ENCODE peak calls at places on chromosomes 5 and 9, in ten cellular contexts. M is GM20000; F is activated CD8-positive, alpha-beta memory T cell treated with anti-CD3 and anti-CD28 coated beads for 1 hour; E is ELR; U is OCI-M1; C is stimulated activated CD4-positive, alpha-beta T cell treated with anti-CD3 and anti-CD28 coated beads, Interleukin-4, amount 100 ng/mL, for 4 hours; X is activated effector memory CD4-positive, alpha-beta T cell treated with Interleukin-2 at 50 U/mL for 16 hours; T is HCT116; J is stimulated activated naive CD4-positive, alpha-beta T cell; Y is brain microvascular endothelial cell. Z is an unnamed sample.

GRCh38 chr5:131441184-131441583 is 177.3 kb downstream of the CDC42SE2 start:
- DNase-seq in M (no peak), X (no peak), E (no peak), F (no peak), T (no peak), J (no peak), U (no peak), C (no peak), Y (no peak), Z (no peak)

GRCh38 chr9:35606138-35606504 is 1.1 kb downstream of the TESK1 start:
- DNase-seq in M (no peak), U (peak; percentile 24), J (no peak), X (no peak), Y (no peak), E (peak; percentile 22), C (no peak), F (no peak), T (no peak), Z (no peak)

GRCh38 chr5:32511778-32512374 is 67.3 kb upstream of the ZFR start:
- DNase-seq in U (no peak), J (no peak), X (no peak), E (no peak), Y (no peak), F (no peak), M (no peak), T (no peak), C (no peak), Z (no peak)

GRCh38 chr5:159094745-159095144 is 5.0 kb downstream of the EBF1 start:
- DNase-seq in E (peak; percentile 66), C (peak; percentile 50), U (peak; percentile 90), T (peak; percentile 26), J (peak; percentile 26), M (peak; percentile 70), Y (peak; percentile 90), X (no peak), F (no peak), Z (peak; percentile 91)

GRCh38 chr5:109823597-109823996 is 133.9 kb downstream of the MAN2A1 start:
- DNase-seq in U (no peak), E (peak; percentile 92), Y (peak; percentile 67), F (no peak), J (no peak), T (no peak), C (no peak), M (no peak), X (no peak), Z (no peak)

GRCh38 chr9:29637448-29638196 is 2064.3 kb upstream of the C9orf72 start:
- DNase-seq in U (no peak), X (no peak), E (no peak), M (no peak), J (no peak), T (no peak), C (no peak), Y (no peak), F (no peak), Z (no peak)

GRCh38 chr5:115460476-115460875 is 84.1 kb downstream of the FEM1C start:
- DNase-seq in X (no peak), J (no peak), U (peak; percentile 58), T (peak; percentile 87), C (no peak), Y (peak; percentile 70), M (peak; percentile 27), E (peak; percentile 97), F (no peak), Z (no peak)

GRCh38 chr5:67896312-67896985 is 319.1 kb upstream of the PIK3R1 start:
- DNase-seq in M (no peak), F (no peak), C (no peak), E (no peak), X (no peak), Y (no peak), T (no peak), J (no peak), U (peak; percentile 84), Z (no peak)

GRCh38 chr9:82410306-82410705 is 421.7 kb downstream of the SPATA31D1 start:
- DNase-seq in X (no peak), E (peak; percentile 2), J (no peak), M (no peak), T (no peak), F (no peak), C (no peak), U (no peak), Y (no peak), Z (no peak)

GRCh38 chr9:130129425-130130061 is 42.7 kb upstream of the NCS1 start:
- DNase-seq in J (no peak), C (peak; percentile 43), T (no peak), X (peak; percentile 12), M (no peak), U (no peak), E (no peak), F (no peak), Y (peak; percentile 22), Z (no peak)

GRCh38 chr5:45696206-45696836 is at the start of gene HCN1:
- DNase-seq in E (no peak), J (no peak), F (no peak), C (no peak), U (peak; percentile 53), T (no peak), Y (peak; percentile 37), M (peak; percentile 60), X (no peak), Z (peak; percentile 27)

GRCh38 chr5:14809369-14810144 is 62.0 kb downstream of the ANKH start:
- DNase-seq in M (peak; percentile 81), F (peak; percentile 42), X (peak; percentile 67), C (peak; percentile 69), U (peak; percentile 21), Y (peak; percentile 95), T (peak; percentile 79), J (peak; percentile 45), E (peak; percentile 98), Z (no peak)

GRCh38 chr5:121940741-121941140 is 21.0 kb upstream of the SRFBP1 start:
- DNase-seq in E (no peak), X (no peak), Y (no peak), M (no peak), T (no peak), U (no peak), C (no peak), J (no peak), F (no peak), Z (no peak)

GRCh38 chr5:178564842-178565550 is 25.2 kb downstream of the COL23A1 start:
- DNase-seq in F (no peak), M (no peak), T (no peak), C (no peak), Y (no peak), E (no peak), U (no peak), J (no peak), X (no peak), Z (no peak)

GRCh38 chr5:24547127-24547526 is 97.7 kb downstream of the CDH10 start:
- DNase-seq in F (no peak), M (no peak), U (no peak), C (no peak), X (no peak), Y (no peak), J (no peak), T (no peak), E (no peak), Z (no peak)

GRCh38 chr9:127854169-127854833 is at the start of gene ENG:
- DNase-seq in U (no peak), Y (peak; percentile 44), F (no peak), X (no peak), T (no peak), M (no peak), J (no peak), E (peak; percentile 84), C (no peak), Z (no peak)

GRCh38 chr5:157471709-157472108 is 11.7 kb downstream of the NIPAL4 start:
- DNase-seq in M (peak; percentile 56), F (no peak), E (peak; percentile 71), U (peak; percentile 54), T (peak; percentile 34), Y (peak; percentile 19), X (no peak), C (no peak), J (no peak), Z (peak; percentile 32)

GRCh38 chr9:114121445-114122151 is 22.5 kb upstream of the KIF12 start:
- DNase-seq in T (no peak), M (no peak), C (no peak), J (no peak), Y (no peak), F (no peak), E (no peak), U (no peak), X (no peak), Z (no peak)

GRCh38 chr9:114300153-114300845 is 22.6 kb upstream of the ORM1 start:
- DNase-seq in M (no peak), X (no peak), T (no peak), J (no peak), U (no peak), E (no peak), Y (no peak), C (no peak), F (no peak), Z (peak; percentile 5)

GRCh38 chr5:141713616-141714309 is 31.7 kb upstream of the ARAP3 start:
- DNase-seq in J (no peak), E (peak; percentile 54), T (no peak), M (no peak), X (no peak), Y (no peak), F (no peak), C (no peak), U (no peak), Z (no peak)

GRCh38 chr9:124390812-124391658 is 24.2 kb downstream of the PSMB7 start:
- DNase-seq in F (no peak), U (peak; percentile 16), Y (no peak), E (peak; percentile 77), J (no peak), X (no peak), M (no peak), C (no peak), T (no peak), Z (peak; percentile 22)

GRCh38 chr5:95244479-95244878 is 40.4 kb downstream of the MCTP1 start:
- DNase-seq in X (no peak), Y (no peak), T (no peak), E (no peak), U (no peak), C (no peak), J (no peak), M (no peak), F (no peak), Z (no peak)

GRCh38 chr5:54756796-54757402 is 228.5 kb downstream of the ESM1 start:
- DNase-seq in U (no peak), E (no peak), M (no peak), F (no peak), C (no peak), X (no peak), Y (no peak), J (no peak), T (no peak), Z (no peak)

GRCh38 chr5:7374186-7374585 is 21.8 kb upstream of the ADCY2 start:
- DNase-seq in M (no peak), T (no peak), Y (no peak), U (no peak), E (no peak), F (no peak), C (no peak), X (no peak), J (no peak), Z (no peak)

GRCh38 chr5:122490718-122491117 is 178.7 kb downstream of the SNCAIP start:
- DNase-seq in T (no peak), M (no peak), U (no peak), E (no peak), C (no peak), F (no peak), X (no peak), J (no peak), Y (no peak), Z (no peak)

GRCh38 chr9:20624201-20625002 is 2.1 kb upstream of the MLLT3 start:
- DNase-seq in J (peak; percentile 8), X (no peak), F (no peak), T (peak; percentile 64), C (peak; percentile 28), U (peak; percentile 88), E (peak; percentile 83), Y (peak; percentile 57), M (peak; percentile 53), Z (peak; percentile 73)

GRCh38 chr5:14266686-14267085 is 123.5 kb downstream of the TRIO start:
- DNase-seq in Y (no peak), T (no peak), F (no peak), C (no peak), M (no peak), E (no peak), U (no peak), X (no peak), J (no peak), Z (no peak)

GRCh38 chr5:124276166-124276565 is 470.3 kb downstream of the ZNF608 start:
- DNase-seq in E (no peak), J (no peak), X (no peak), C (no peak), F (no peak), Y (no peak), U (no peak), T (no peak), M (no peak), Z (no peak)